ENCODE peak calls at places on chromosomes 7 and 10, in four cellular contexts. M is GM12878, S is stomach, L is SK-N-SH. F is an unnamed sample.

GRCh38 chr10:28130267-28130666 is 131.4 kb upstream of the ODAD2 start:
- DNase-seq in M (no peak), S (no peak), L (no peak), F (no peak)

GRCh38 chr7:155597753-155598140 is 46.7 kb upstream of the RBM33 start:
- DNase-seq in M (no peak), S (peak; percentile 29), L (no peak), F (no peak)

GRCh38 chr10:51729822-51730530 is 30.6 kb upstream of the CSTF2T start:
- DNase-seq in M (no peak), S (no peak), L (no peak), F (no peak)

GRCh38 chr10:43120116-43120947 is 17.9 kb upstream of the CSGALNACT2 start:
- DNase-seq in M (no peak), S (no peak), L (no peak), F (no peak)

GRCh38 chr7:952548-953441 is 1.7 kb downstream of the ADAP1 start:
- DNase-seq in M (no peak), S (no peak), L (peak; percentile 35), F (no peak)

GRCh38 chr7:128236924-128237586 is 4.0 kb upstream of the LEP start:
- DNase-seq in M (peak; percentile 28), S (no peak), L (no peak), F (no peak)

GRCh38 chr10:113108180-113108835 is 158.3 kb downstream of the TCF7L2 start:
- DNase-seq in M (no peak), S (no peak), L (peak; percentile 53), F (peak; percentile 48)

GRCh38 chr10:102405632-102406031 is 10.1 kb downstream of the NFKB2 start:
- DNase-seq in M (no peak), S (no peak), L (no peak), F (no peak)

GRCh38 chr10:129516846-129517679 is 50.0 kb downstream of the MGMT start:
- DNase-seq in M (no peak), S (no peak), L (no peak), F (no peak)

GRCh38 chr10:132707776-132708171 is 78.2 kb downstream of the NKX6-2 start:
- DNase-seq in M (no peak), S (no peak), L (no peak), F (no peak)

GRCh38 chr10:26801274-26801673 is 59.5 kb downstream of the ABI1 start:
- DNase-seq in M (no peak), S (no peak), L (no peak), F (no peak)

GRCh38 chr10:34667177-34667576 is 147.9 kb downstream of the PARD3 start:
- DNase-seq in M (no peak), S (no peak), L (no peak), F (no peak)

GRCh38 chr7:149254181-149254858 is 7.7 kb upstream of the ZNF783 start:
- DNase-seq in M (no peak), S (no peak), L (no peak), F (no peak)

GRCh38 chr7:159096736-159097581 is 47.7 kb downstream of the VIPR2 start:
- DNase-seq in M (no peak), S (peak; percentile 22), L (no peak), F (no peak)

GRCh38 chr10:31952066-31952465 is 23.4 kb upstream of the ARHGAP12 start:
- DNase-seq in M (no peak), S (no peak), L (no peak), F (peak; percentile 91)

GRCh38 chr10:116352125-116352524 is 27.9 kb downstream of the CCDC172 start:
- DNase-seq in M (no peak), S (no peak), L (no peak), F (no peak)

GRCh38 chr7:54215424-54215823 is 326.8 kb upstream of the VSTM2A start:
- DNase-seq in M (no peak), S (no peak), L (no peak), F (no peak)

GRCh38 chr10:99328579-99329237 is 448 bp upstream of the CNNM1 start:
- DNase-seq in M (no peak), S (no peak), L (no peak), F (no peak)

GRCh38 chr10:92011560-92012214 is 88.1 kb downstream of the BTAF1 start:
- DNase-seq in M (no peak), S (no peak), L (no peak), F (peak; percentile 43)

GRCh38 chr10:132395704-132396494 is 1.1 kb upstream of the PWWP2B start:
- DNase-seq in M (no peak), S (peak; percentile 87), L (peak; percentile 73), F (peak; percentile 43)

GRCh38 chr10:13528138-13528874 is 508 bp downstream of the BEND7 start:
- DNase-seq in M (no peak), S (peak; percentile 36), L (peak; percentile 83), F (peak; percentile 36)

GRCh38 chr7:44307905-44308740 is 17.3 kb downstream of the CAMK2B start:
- DNase-seq in M (no peak), S (peak; percentile 22), L (peak; percentile 40), F (no peak)

GRCh38 chr10:129888784-129889616 is 75.1 kb downstream of the EBF3 start:
- DNase-seq in M (no peak), S (no peak), L (peak; percentile 89), F (peak; percentile 51)

GRCh38 chr7:103114576-103115008 is 34.3 kb downstream of the NAPEPLD start:
- DNase-seq in M (no peak), S (no peak), L (no peak), F (no peak)

GRCh38 chr10:103757531-103758293 is 97.7 kb downstream of the SH3PXD2A start:
- DNase-seq in M (no peak), S (no peak), L (no peak), F (no peak)

GRCh38 chr10:68899186-68899745 is 1.8 kb upstream of the DDX50 start:
- DNase-seq in M (no peak), S (no peak), L (no peak), F (no peak)

GRCh38 chr10:68900427-68901105 is 549 bp upstream of the DDX50 start:
- DNase-seq in M (peak; percentile 13), S (no peak), L (no peak), F (no peak)

GRCh38 chr10:68902382-68902781 is 1.3 kb downstream of the DDX50 start:
- DNase-seq in M (no peak), S (no peak), L (no peak), F (no peak)

GRCh38 chr10:68897336-68897741 is 3.8 kb upstream of the DDX50 start:
- DNase-seq in M (no peak), S (peak; percentile 37), L (peak; percentile 64), F (peak; percentile 39)

DNA sequence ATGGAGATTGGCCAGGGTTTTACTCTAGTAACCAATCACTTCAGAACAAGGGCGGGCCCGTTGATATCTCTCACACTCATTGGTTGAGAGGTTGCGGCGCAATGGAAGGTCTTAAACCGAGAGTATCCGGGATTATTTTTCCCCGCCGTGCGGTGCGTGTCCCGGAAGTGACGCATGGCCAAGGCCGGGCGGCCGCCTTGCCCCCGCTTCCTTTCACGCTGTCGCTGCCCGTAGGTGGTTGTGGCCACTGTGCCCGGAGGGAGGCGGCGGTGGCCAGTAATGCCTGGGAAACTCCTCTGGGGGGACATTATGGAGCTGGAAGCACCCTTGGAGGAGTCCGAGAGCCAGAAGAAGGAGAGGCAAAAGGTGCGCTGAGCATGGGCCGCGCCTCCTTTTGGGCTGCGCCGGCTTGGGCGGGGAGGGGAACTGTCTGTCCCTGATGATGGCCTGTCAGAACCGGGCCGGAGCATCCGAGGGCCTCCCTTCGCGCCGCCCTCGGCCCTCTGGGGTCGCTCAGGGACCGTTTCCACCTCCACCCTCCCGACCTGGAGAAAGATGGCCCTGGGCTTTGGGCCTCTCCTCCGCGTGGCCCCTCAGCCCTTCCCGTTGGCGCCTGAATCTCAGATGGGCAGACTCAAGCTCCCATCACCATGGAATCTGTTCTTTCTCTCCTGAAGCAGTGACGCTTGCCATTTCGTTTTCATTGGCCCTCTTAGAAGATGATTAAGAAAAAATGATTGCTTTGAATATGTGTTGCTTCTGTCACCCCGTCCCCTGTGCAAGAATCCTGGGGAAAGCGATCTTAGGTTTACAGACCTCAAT is at the start of gene DDX50:
- DNase-seq in M (peak; percentile 97), S (peak; percentile 98), L (peak; percentile 93), F (peak; percentile 99)
- TF ChIP-seq EP300 in M (no peak), S (no peak), L (no peak), F (no peak)

DNA sequence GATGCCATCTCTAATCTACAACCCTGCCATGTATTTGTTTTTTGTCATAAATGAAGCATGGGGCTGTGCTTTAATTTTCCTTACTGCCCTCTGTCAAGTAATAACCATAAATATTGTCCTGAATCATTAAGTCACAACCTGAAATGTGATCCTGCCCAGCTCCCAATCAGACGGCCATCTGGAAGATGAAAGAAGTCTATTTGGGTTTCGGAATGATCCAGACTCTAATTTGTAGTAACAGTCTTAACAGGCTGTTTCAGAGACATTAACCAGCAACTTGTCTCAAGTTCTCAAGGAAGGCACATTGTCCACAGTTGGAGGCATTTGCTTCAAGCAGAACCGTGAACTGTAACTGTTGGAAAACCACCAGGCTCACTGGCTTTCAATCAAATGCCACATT is 405.1 kb upstream of the NPVF start:
- DNase-seq in M (no peak), S (no peak), L (no peak), F (no peak)
- TF ChIP-seq EP300 in M (no peak), S (no peak), L (no peak), F (no peak)

GRCh38 chr7:45972629-45973312 is 51.7 kb upstream of the IGFBP3 start:
- DNase-seq in M (no peak), S (no peak), L (no peak), F (no peak)
- TF ChIP-seq EP300 in M (no peak), S (no peak), L (no peak), F (no peak)

GRCh38 chr10:85624511-85624910 is 742.1 kb downstream of the GRID1 start:
- DNase-seq in M (no peak), S (no peak), L (no peak), F (no peak)
- TF ChIP-seq EP300 in M (no peak), S (no peak), L (no peak), F (no peak)

DNA sequence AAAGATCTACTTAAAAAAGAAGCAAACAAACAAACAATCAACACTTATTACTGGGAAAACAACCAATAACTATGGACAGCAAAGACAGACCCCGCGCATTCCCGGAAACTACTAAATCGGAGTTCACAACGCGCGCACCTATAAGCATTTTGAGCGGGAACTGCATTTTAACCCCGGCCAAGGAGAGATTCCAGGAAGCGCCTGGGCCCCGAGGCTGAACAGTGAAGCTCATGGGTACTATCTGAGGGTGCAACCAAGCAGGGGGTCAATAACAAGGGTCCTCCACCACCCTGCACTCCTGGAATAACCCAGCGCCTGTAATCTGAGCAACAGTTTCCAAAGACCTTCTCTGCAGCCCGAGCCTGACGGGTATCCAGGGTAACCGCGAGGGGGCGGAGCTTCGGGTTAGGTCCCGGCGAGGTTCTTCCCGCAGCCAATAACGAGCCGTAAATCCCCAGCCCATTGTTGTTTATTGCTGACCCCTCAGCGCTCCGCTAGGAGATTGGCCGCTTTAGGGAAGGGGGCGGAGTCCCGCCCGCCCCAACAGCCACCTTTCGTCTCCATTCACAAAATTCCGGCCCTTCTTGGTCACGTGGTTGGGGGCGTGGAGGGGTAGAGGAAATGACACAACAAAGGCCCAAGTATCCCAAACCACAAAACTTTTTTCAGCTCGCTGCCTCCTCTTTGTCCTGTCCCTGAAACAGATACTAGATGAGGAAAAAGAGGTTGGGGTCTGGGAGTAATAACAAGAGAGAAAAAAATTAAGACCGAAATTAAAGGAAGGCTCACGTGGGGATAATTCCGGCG is 1.7 kb upstream of the ETV1 start:
- DNase-seq in M (peak; percentile 13), S (peak; percentile 91), L (peak; percentile 92), F (peak; percentile 98)
- TF ChIP-seq EP300 in M (no peak), S (no peak), L (peak; percentile 36), F (peak; percentile 39)

GRCh38 chr7:138089080-138089901 is 13.0 kb downstream of the AKR1D1 start:
- DNase-seq in M (no peak), S (no peak), L (no peak), F (no peak)
- TF ChIP-seq EP300 in M (no peak), S (no peak), L (no peak), F (no peak)

GRCh38 chr10:73577788-73578187 is 13.4 kb downstream of the USP54 start:
- DNase-seq in M (no peak), S (peak; percentile 83), L (no peak), F (no peak)
- TF ChIP-seq EP300 in M (no peak), S (no peak), L (no peak), F (no peak)